ENCODE peak calls at places on chromosomes 13 and 19, in ten cellular contexts. B is T follicular helper cell; J is bronchial epithelial cell; X is stimulated activated CD4-positive, alpha-beta T cell treated with anti-CD3 and anti-CD28 coated beads, Interleukin-15, amount 100 ng/mL, for 1 hour; U is NCI-H2107; K is activated T-helper 1 cell treated with Interleukin-2 at 50 U/mL for 16 hours; Z is astrocyte of the spinal cord; I is NCI-H1105 treated with DMSO at 0.1 percent for 48 hours; S is NB4; G is NAMALWA. O is an unnamed sample.

GRCh38 chr19:35013047-35013819 is 13.1 kb downstream of the GRAMD1A start:
- DNase-seq in B (peak; percentile 78), J (peak; percentile 28), X (peak; percentile 68), U (no peak), K (peak; percentile 69), Z (peak; percentile 53), I (no peak), S (peak; percentile 51), G (peak; percentile 68), O (peak; percentile 68)

GRCh38 chr19:55301459-55302331 is 17.9 kb downstream of the BRSK1 start:
- DNase-seq in B (peak; percentile 87), J (peak; percentile 63), X (peak; percentile 88), U (peak; percentile 14), K (peak; percentile 87), Z (peak; percentile 62), I (peak; percentile 86), S (peak; percentile 71), G (peak; percentile 92), O (peak; percentile 77)

GRCh38 chr19:35274323-35274722 is 5.6 kb downstream of the USF2 start:
- DNase-seq in B (no peak), J (no peak), X (no peak), U (no peak), K (no peak), Z (no peak), I (no peak), S (no peak), G (no peak), O (no peak)

GRCh38 chr19:47381653-47382279 is 32.7 kb downstream of the DHX34 start:
- DNase-seq in B (no peak), J (no peak), X (no peak), U (no peak), K (no peak), Z (no peak), I (no peak), S (peak; percentile 95), G (peak; percentile 66), O (no peak)

GRCh38 chr19:13835791-13836723 is 40.8 kb downstream of the ZSWIM4 start:
- DNase-seq in B (no peak), J (no peak), X (no peak), U (no peak), K (no peak), Z (peak; percentile 40), I (no peak), S (peak; percentile 97), G (peak; percentile 42), O (no peak)

GRCh38 chr13:87535911-87536310 is 135.3 kb upstream of the SLITRK5 start:
- DNase-seq in B (no peak), J (peak; percentile 41), X (no peak), U (no peak), K (no peak), Z (no peak), I (no peak), S (no peak), G (no peak), O (no peak)

GRCh38 chr19:15340086-15340485 is 7.7 kb upstream of the BRD4 start:
- DNase-seq in B (no peak), J (no peak), X (no peak), U (no peak), K (no peak), Z (no peak), I (no peak), S (no peak), G (no peak), O (no peak)

GRCh38 chr19:48321372-48321621 is 4.1 kb upstream of the EMP3 start:
- DNase-seq in B (peak; percentile 95), J (peak; percentile 89), X (peak; percentile 95), U (peak; percentile 88), K (peak; percentile 92), Z (peak; percentile 91), I (peak; percentile 92), S (peak; percentile 100), G (peak; percentile 97), O (peak; percentile 96)

GRCh38 chr19:57914517-57914916 is 1.9 kb downstream of the ZNF417 start:
- DNase-seq in B (no peak), J (no peak), X (no peak), U (no peak), K (no peak), Z (no peak), I (no peak), S (no peak), G (no peak), O (no peak)

GRCh38 chr13:113451951-113452421 is 1.3 kb downstream of the ADPRHL1 start:
- DNase-seq in B (no peak), J (no peak), X (no peak), U (no peak), K (no peak), Z (no peak), I (no peak), S (no peak), G (no peak), O (no peak)

GRCh38 chr13:110070046-110070445 is 236.9 kb downstream of the COL4A1 start:
- DNase-seq in B (no peak), J (no peak), X (no peak), U (no peak), K (no peak), Z (no peak), I (no peak), S (no peak), G (no peak), O (no peak)

GRCh38 chr19:38676023-38676877 is 28.8 kb downstream of the ACTN4 start:
- DNase-seq in B (no peak), J (peak; percentile 48), X (no peak), U (no peak), K (no peak), Z (peak; percentile 71), I (no peak), S (peak; percentile 74), G (no peak), O (no peak)

GRCh38 chr13:100506154-100506553 is 82.4 kb downstream of the GGACT start:
- DNase-seq in B (no peak), J (no peak), X (no peak), U (no peak), K (no peak), Z (no peak), I (no peak), S (no peak), G (no peak), O (no peak)

GRCh38 chr19:58544591-58545285 is 874 bp downstream of the TRIM28 start:
- DNase-seq in B (peak; percentile 69), J (no peak), X (peak; percentile 70), U (no peak), K (peak; percentile 75), Z (peak; percentile 29), I (no peak), S (no peak), G (peak; percentile 59), O (peak; percentile 62)

GRCh38 chr13:64723735-64724134 is 2506.4 kb downstream of the PCDH9 start:
- DNase-seq in B (no peak), J (peak; percentile 90), X (no peak), U (no peak), K (no peak), Z (peak; percentile 85), I (no peak), S (no peak), G (no peak), O (no peak)

GRCh38 chr19:14809272-14810057 is 25.5 kb downstream of the OR7A5 start:
- DNase-seq in B (no peak), J (no peak), X (no peak), U (no peak), K (no peak), Z (no peak), I (no peak), S (no peak), G (no peak), O (no peak)

GRCh38 chr19:23116802-23117571 is at the start of gene ZNF730:
- DNase-seq in B (peak; percentile 25), J (peak; percentile 51), X (no peak), U (peak; percentile 64), K (peak; percentile 1), Z (peak; percentile 92), I (peak; percentile 77), S (peak; percentile 95), G (peak; percentile 96), O (peak; percentile 9)

GRCh38 chr19:33497151-33497777 is 24.3 kb downstream of the PEPD start:
- DNase-seq in B (no peak), J (no peak), X (no peak), U (no peak), K (no peak), Z (no peak), I (no peak), S (no peak), G (no peak), O (no peak)

GRCh38 chr19:2494084-2494446 is 18.1 kb downstream of the GADD45B start:
- DNase-seq in B (no peak), J (no peak), X (no peak), U (no peak), K (no peak), Z (peak; percentile 68), I (no peak), S (peak; percentile 15), G (no peak), O (no peak)

GRCh38 chr19:15464394-15465385 is at the start of gene RASAL3:
- DNase-seq in B (peak; percentile 39), J (no peak), X (peak; percentile 54), U (no peak), K (peak; percentile 60), Z (no peak), I (no peak), S (peak; percentile 80), G (peak; percentile 49), O (peak; percentile 61)

GRCh38 chr13:51229731-51230130 is 7.5 kb downstream of the FAM124A start:
- DNase-seq in B (no peak), J (no peak), X (no peak), U (no peak), K (no peak), Z (no peak), I (no peak), S (no peak), G (no peak), O (no peak)

GRCh38 chr13:73809561-73809960 is 324.6 kb downstream of the KLF12 start:
- DNase-seq in B (no peak), J (peak; percentile 71), X (no peak), U (no peak), K (no peak), Z (peak; percentile 63), I (no peak), S (no peak), G (no peak), O (no peak)

GRCh38 chr13:55569514-55569913 is 1571.2 kb upstream of the PRR20A start:
- DNase-seq in B (no peak), J (no peak), X (no peak), U (no peak), K (no peak), Z (no peak), I (no peak), S (no peak), G (no peak), O (no peak)

GRCh38 chr13:97226013-97226412 is 3.9 kb downstream of the MBNL2 start:
- DNase-seq in B (no peak), J (no peak), X (no peak), U (no peak), K (no peak), Z (no peak), I (peak; percentile 51), S (no peak), G (peak; percentile 16), O (no peak)

GRCh38 chr19:48966541-48967345 is 1.6 kb downstream of the FTL start:
- DNase-seq in B (no peak), J (no peak), X (no peak), U (no peak), K (no peak), Z (no peak), I (no peak), S (peak; percentile 39), G (peak; percentile 42), O (no peak)

GRCh38 chr13:102089177-102089576 is 312.7 kb downstream of the FGF14 start:
- DNase-seq in B (no peak), J (peak; percentile 23), X (no peak), U (no peak), K (no peak), Z (peak; percentile 20), I (peak; percentile 52), S (no peak), G (peak; percentile 23), O (no peak)

GRCh38 chr19:3186377-3186688 is 603 bp downstream of the NCLN start:
- DNase-seq in B (no peak), J (no peak), X (no peak), U (no peak), K (no peak), Z (no peak), I (no peak), S (peak; percentile 28), G (peak; percentile 27), O (no peak)

GRCh38 chr13:82560889-82561288 is 1321.4 kb downstream of the SLITRK1 start:
- DNase-seq in B (no peak), J (no peak), X (no peak), U (no peak), K (no peak), Z (no peak), I (no peak), S (no peak), G (no peak), O (no peak)

O was measured in T-helper 22 cell.